ENCODE peak calls at places on chromosomes 1 and 21, in six cellular contexts. P is K562, G is esophagus muscularis mucosa, V is mucosa of descending colon, C is cardiac fibroblast, S is H7. N is an unnamed sample.

GRCh38 chr1:229380514-229381160 is 37.8 kb upstream of the CCSAP start:
- DNase-seq in V (no peak), S (no peak), C (no peak), G (no peak), P (no peak), N (no peak)

GRCh38 chr1:219917281-219917680 is 11.1 kb downstream of the SLC30A10 start:
- DNase-seq in C (no peak), S (no peak), P (no peak), V (no peak), G (no peak), N (no peak)

GRCh38 chr1:160910351-160910750 is 25.4 kb upstream of the ITLN1 start:
- DNase-seq in C (no peak), G (no peak), S (no peak), P (no peak), V (no peak), N (no peak)

GRCh38 chr1:7888248-7889010 is 35.6 kb upstream of the UTS2 start:
- DNase-seq in P (no peak), S (no peak), V (no peak), C (peak), G (no peak), N (no peak)

GRCh38 chr1:167095368-167095767 is 1.5 kb downstream of the STYXL2 start:
- DNase-seq in S (no peak), C (peak), G (no peak), P (no peak), V (no peak), N (peak)

GRCh38 chr1:916173-917075 is 7.3 kb upstream of the SAMD11 start:
- DNase-seq in P (no peak), V (no peak), S (no peak), C (no peak), G (no peak), N (no peak)

GRCh38 chr1:64936958-64937357 is 29.4 kb downstream of the JAK1 start:
- DNase-seq in S (no peak), C (peak), G (no peak), P (no peak), V (no peak), N (no peak)

GRCh38 chr1:2470290-2471158 is 5.6 kb upstream of the PLCH2 start:
- DNase-seq in P (no peak), S (peak), G (no peak), C (no peak), V (no peak), N (no peak)

GRCh38 chr1:167467126-167467725 is 51.1 kb downstream of the CD247 start:
- DNase-seq in V (no peak), P (no peak), G (no peak), C (no peak), S (peak), N (no peak)

GRCh38 chr1:168317309-168317708 is 36.6 kb downstream of the TBX19 start:
- DNase-seq in C (no peak), G (no peak), V (no peak), P (peak), S (no peak), N (no peak)

GRCh38 chr1:24074817-24075725 is 36.9 kb downstream of the MYOM3 start:
- DNase-seq in C (no peak), V (no peak), S (peak), G (no peak), P (no peak), N (no peak)

GRCh38 chr1:228059536-228060457 is 22.7 kb upstream of the ARF1 start:
- DNase-seq in G (no peak), P (peak), V (peak), S (peak), C (peak), N (peak)

GRCh38 chr1:10601342-10602060 is 126.8 kb downstream of the PEX14 start:
- DNase-seq in V (no peak), G (no peak), S (no peak), P (no peak), C (no peak), N (no peak)

GRCh38 chr1:81802601-81803422 is 2.1 kb downstream of the ADGRL2 start:
- DNase-seq in C (peak), S (peak), P (no peak), V (peak), G (no peak), N (no peak)

GRCh38 chr1:100130552-100131077 is 2.1 kb downstream of the SASS6 start:
- DNase-seq in S (no peak), P (no peak), C (peak), G (no peak), V (no peak), N (no peak)

GRCh38 chr1:71298633-71299032 is 217.8 kb upstream of the ZRANB2 start:
- DNase-seq in P (no peak), G (no peak), V (no peak), C (peak), S (no peak), N (no peak)

GRCh38 chr1:211579434-211580302 is 707 bp upstream of the SLC30A1 start:
- DNase-seq in C (peak), V (no peak), G (peak), S (no peak), P (peak), N (peak)

GRCh38 chr21:26124896-26125295 is 45.7 kb downstream of the APP start:
- DNase-seq in C (no peak), S (no peak), V (no peak), G (no peak), P (no peak), N (no peak)

GRCh38 chr1:69320679-69321310 is 246.9 kb upstream of the LRRC7 start:
- DNase-seq in P (no peak), V (no peak), G (no peak), C (no peak), S (no peak), N (peak)

GRCh38 chr1:159879136-159879535 is 16.7 kb upstream of the VSIG8 start:
- DNase-seq in C (no peak), G (no peak), V (no peak), P (no peak), S (no peak), N (no peak)

GRCh38 chr1:92259350-92259749 is 39.4 kb downstream of the GLMN start:
- DNase-seq in P (no peak), C (peak), V (no peak), S (no peak), G (no peak), N (no peak)

GRCh38 chr1:1072849-1073742 is 1.0 kb downstream of the RNF223 start:
- DNase-seq in S (no peak), G (no peak), P (no peak), C (no peak), V (no peak), N (no peak)

DNA sequence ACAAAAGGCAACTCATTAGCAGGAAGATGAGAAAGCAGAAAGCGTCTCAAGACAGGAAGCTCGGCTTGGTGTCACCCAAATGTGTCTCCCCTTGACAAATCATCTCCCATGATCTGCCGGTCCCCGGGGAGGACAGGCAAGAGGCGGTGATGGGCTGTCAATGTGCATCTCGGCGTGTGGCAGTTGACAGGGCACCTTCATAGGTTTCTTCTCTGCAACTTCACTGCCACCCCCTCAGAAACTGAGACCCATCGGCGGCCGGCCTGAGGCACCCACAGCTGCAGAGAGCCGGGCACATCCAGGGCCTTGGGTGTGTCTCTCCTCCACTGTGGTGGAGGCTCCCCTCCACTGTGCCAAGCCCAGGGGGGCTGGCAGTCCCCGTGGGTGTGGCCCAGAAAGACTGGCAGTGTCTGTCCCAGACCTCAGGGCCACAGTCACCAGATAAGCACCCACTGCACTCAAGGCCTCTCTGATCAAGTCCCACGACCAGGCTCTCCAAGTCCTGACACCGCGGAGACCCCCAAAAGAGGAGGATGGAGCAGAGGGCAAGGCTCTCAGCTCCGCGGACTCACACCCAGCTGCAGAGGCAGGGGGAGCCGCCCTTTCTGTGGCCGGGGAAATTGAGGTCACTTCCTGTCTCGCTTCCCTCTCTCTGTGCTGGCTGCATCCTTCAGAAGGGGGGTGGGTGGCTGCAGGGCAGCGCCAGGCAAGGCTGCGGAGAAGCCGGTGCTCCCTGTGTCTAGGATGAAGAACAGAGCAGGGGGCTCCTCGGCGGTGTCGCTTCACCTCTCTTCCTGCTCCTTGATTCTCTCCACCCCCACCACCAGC is 39.6 kb upstream of the LBR start:
- DNase-seq in P (no peak), V (peak), G (no peak), C (peak), S (peak), N (peak)
- H3K4me3 ChIP-seq in P (no peak), V (no peak), G (peak), C (no peak), S (no peak), N (peak)

GRCh38 chr1:12615166-12615915 is 2.7 kb downstream of the DHRS3 start:
- DNase-seq in G (no peak), C (no peak), V (no peak), P (no peak), S (no peak), N (no peak)
- H3K4me3 ChIP-seq in G (peak), C (peak), V (peak), P (peak), S (peak), N (no peak)

DNA sequence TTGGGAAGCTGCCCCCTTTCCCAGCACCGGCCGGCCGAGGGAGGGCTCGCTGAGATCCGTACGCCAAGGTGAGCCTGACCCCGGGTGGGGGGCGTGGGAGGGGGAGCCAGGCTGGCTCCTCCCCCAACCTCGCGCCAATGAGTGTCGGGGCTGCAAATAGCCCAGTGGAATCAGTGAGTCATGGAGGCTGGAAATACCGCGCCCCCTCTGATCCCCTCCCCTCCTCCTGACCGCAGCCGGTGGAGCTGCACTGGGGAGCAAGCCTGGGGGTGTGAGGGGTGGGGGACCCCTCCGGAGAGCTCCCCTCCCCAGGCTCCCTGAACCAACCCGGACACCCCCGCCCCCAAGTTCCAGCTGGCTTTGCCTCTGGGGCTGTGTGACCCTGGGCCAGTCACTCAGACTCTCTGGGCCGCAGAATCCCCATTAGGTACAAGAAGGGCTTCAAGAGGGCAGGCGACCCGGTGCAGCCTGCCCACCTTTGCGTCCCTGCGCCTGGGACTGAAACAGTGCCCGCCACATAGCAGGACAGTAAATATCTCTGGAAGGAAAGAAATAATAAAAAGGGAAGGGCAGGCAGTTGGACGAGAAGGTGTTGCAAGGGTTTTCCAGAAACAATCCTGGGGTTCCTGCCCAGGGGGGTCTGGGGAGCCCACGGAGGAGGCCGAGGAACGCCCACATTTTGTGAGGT is 4.5 kb downstream of the HSPB7 start:
- DNase-seq in G (no peak), C (peak), V (peak), P (peak), S (peak), N (no peak)
- H3K4me3 ChIP-seq in G (peak), C (peak), V (no peak), P (peak), S (peak), N (no peak)

DNA sequence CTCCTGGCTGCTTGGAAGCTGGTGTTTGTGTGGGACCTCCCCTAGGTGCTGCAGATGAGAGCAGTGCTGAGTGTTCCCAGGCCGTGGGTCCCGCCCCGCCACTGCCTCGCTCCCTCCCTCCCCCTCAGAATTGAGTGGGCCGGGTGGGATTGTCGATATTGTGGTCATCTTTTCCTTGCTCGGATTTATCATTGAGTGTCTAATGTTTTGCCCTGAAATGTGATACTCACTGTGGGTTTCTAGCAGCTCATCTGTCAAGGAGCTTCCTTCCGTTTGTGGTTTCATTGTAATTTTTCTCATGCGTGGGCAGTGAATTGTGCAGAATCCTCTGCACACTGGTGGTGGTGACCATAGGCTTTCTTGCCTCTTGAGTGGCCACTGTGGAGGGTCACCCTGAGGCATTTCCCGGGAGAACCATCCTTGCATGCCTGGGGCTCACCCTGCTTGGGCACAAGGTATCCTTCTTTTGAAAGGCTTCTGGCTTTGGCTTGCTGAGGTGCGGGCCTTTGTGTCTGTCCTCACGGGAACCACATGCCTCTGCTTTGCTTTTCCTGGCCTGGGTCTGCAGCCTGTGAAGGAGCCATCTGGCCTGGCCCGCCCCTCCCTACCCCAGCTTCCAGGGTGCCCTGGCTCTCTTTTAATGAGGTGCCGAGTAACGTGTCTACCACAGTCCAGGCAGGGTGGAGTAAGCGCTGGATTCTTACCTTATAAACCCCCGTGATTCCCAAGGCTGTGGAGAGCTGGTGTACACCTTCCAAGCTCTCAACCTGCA is 25.6 kb downstream of the SLX9 start:
- DNase-seq in S (peak), G (no peak), P (no peak), V (no peak), C (peak), N (no peak)
- H3K4me3 ChIP-seq in S (no peak), G (no peak), P (no peak), V (no peak), C (no peak), N (no peak)

DNA sequence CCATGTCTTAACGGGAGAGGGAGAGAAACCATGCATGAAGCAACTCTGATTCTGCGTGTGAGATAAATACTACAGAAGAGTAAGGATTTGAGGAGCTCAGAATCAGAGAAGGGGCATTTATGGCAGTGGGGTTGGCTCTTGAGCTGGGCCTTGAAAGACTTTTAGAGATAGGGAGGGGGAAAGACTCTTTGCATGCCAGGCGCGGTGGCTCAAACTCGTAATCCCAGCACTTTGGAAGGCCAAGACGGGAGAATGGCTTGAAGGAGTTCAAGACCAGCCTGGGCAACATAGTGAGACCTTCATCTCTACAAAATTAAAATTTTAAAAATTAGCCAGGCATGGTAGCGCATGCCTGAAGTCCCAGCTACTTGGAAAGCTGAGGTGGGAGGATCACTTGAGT is 672 bp downstream of the ARMH1 start:
- DNase-seq in P (no peak), V (no peak), G (no peak), S (no peak), C (no peak), N (no peak)
- H3K4me3 ChIP-seq in P (no peak), V (no peak), G (peak), S (peak), C (peak), N (peak)

GRCh38 chr21:44870748-44871495 is 2.6 kb downstream of the PTTG1IP start:
- DNase-seq in S (no peak), P (no peak), G (no peak), C (peak), V (peak), N (no peak)
- H3K4me3 ChIP-seq in S (no peak), P (no peak), G (peak), C (peak), V (no peak), N (peak)

GRCh38 chr1:208241541-208241940 is 2.6 kb downstream of the PLXNA2 start:
- DNase-seq in P (no peak), C (no peak), G (no peak), V (no peak), S (no peak), N (no peak)

GRCh38 chr1:208239518-208240381 is 4.4 kb downstream of the PLXNA2 start:
- DNase-seq in S (no peak), G (no peak), P (no peak), V (peak), C (no peak), N (no peak)

GRCh38 chr1:208240698-208241355 is 3.4 kb downstream of the PLXNA2 start:
- DNase-seq in P (no peak), G (no peak), S (no peak), V (no peak), C (no peak), N (no peak)

GRCh38 chr1:208237241-208237640 is 6.9 kb downstream of the PLXNA2 start:
- DNase-seq in V (no peak), G (no peak), P (no peak), S (no peak), C (peak), N (no peak)

DNA sequence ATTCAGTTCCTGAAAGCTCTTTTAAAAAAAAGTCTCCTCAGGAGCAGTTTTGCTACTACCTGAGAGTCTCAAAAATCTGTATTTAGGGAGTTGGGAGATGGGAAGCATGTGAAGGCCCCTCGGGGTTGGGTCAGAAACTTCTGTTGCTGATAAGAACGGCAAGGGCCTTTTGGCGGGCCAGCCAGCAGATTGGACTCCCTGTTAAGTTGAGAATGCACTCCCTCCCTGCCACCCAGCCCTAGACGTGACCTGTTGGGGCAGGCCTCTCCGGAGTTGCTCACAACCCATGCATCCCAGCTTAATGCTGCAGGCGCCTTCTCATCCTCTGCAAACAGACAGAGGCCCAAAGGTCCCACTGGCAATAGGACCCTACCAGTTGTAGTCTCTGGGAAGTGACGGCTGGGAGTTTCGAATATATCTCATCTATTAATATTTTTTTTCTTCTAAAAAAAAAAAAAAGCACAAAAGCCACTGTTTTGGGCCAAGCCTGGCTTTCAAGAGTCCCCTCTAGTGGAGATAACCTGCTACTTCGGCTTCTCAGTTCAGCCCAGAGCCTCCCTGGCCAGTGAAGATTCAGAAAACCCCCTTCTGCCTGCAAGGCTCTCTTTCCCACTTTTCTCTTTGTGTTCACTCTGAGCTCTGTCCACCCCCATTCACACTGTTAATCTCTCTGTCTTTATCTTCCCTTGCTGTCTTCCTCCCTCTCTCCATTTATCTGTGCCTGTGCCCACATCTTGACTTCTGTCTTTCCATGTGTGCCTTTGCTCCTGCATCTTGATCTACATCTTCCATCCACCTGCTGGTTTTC is 5.3 kb downstream of the PLXNA2 start:
- DNase-seq in S (peak), P (peak), V (no peak), G (no peak), C (peak), N (peak)
- H3K4me3 ChIP-seq in S (no peak), P (no peak), V (no peak), G (peak), C (no peak), N (no peak)

GRCh38 chr1:230641900-230642262 is 400 bp upstream of the COG2 start:
- DNase-seq in P (no peak), S (no peak), C (no peak), V (no peak), G (no peak), N (no peak)
- H3K4me3 ChIP-seq in P (peak), S (peak), C (peak), V (no peak), G (peak), N (peak)

GRCh38 chr1:150256549-150257341 is 829 bp upstream of the CA14 start:
- DNase-seq in C (no peak), S (peak), P (no peak), V (no peak), G (no peak), N (no peak)
- H3K4me3 ChIP-seq in C (no peak), S (peak), P (no peak), V (no peak), G (no peak), N (no peak)